ENCODE peak calls at places on chromosome 12, in seven cellular contexts. One of them, this sample, is unnamed. For H3K4me1, the result is how much of the 10 kb centered on the place peaks cover.

GRCh38 chr12:48858043-48858442 is 6.1 kb upstream of the DDX23 start:
- DNase-seq in prostate gland: no peak
- DNase-seq in psoas muscle: no peak
- DNase-seq in hepatocyte: no peak
- DNase-seq in CD8-positive, alpha-beta T cell: no peak
- DNase-seq in heart right ventricle: no peak
- DNase-seq in BE2C: no peak
- DNase-seq in this sample: no peak

GRCh38 chr12:45121224-45121623 is 70.3 kb upstream of the DBX2 start:
- DNase-seq in prostate gland: no peak
- DNase-seq in heart right ventricle: no peak
- DNase-seq in psoas muscle: no peak
- DNase-seq in CD8-positive, alpha-beta T cell: no peak
- DNase-seq in BE2C: no peak
- DNase-seq in hepatocyte: no peak
- DNase-seq in this sample: no peak

GRCh38 chr12:131187602-131188001 is 233.9 kb downstream of the ADGRD1 start:
- DNase-seq in heart right ventricle: no peak
- DNase-seq in hepatocyte: no peak
- DNase-seq in CD8-positive, alpha-beta T cell: no peak
- DNase-seq in prostate gland: no peak
- DNase-seq in BE2C: no peak
- DNase-seq in psoas muscle: no peak
- DNase-seq in this sample: no peak

GRCh38 chr12:111194703-111195051 is 174.2 kb downstream of the PHETA1 start:
- DNase-seq in prostate gland: no peak
- DNase-seq in heart right ventricle: no peak
- DNase-seq in CD8-positive, alpha-beta T cell: no peak
- DNase-seq in BE2C: no peak
- DNase-seq in hepatocyte: no peak
- DNase-seq in psoas muscle: no peak
- DNase-seq in this sample: no peak

GRCh38 chr12:89529738-89530137 is 3.9 kb upstream of the POC1B start:
- DNase-seq in psoas muscle: no peak
- DNase-seq in BE2C: no peak
- DNase-seq in heart right ventricle: no peak
- DNase-seq in prostate gland: no peak
- DNase-seq in hepatocyte: peak
- DNase-seq in CD8-positive, alpha-beta T cell: no peak
- DNase-seq in this sample: peak

GRCh38 chr12:15984097-15984800 is 73.1 kb downstream of the DERA start:
- DNase-seq in psoas muscle: no peak
- DNase-seq in prostate gland: no peak
- DNase-seq in CD8-positive, alpha-beta T cell: no peak
- DNase-seq in hepatocyte: no peak
- DNase-seq in heart right ventricle: no peak
- DNase-seq in BE2C: no peak
- DNase-seq in this sample: no peak

GRCh38 chr12:69653703-69654102 is 43.0 kb upstream of the LRRC10 start:
- DNase-seq in prostate gland: no peak
- DNase-seq in psoas muscle: no peak
- DNase-seq in CD8-positive, alpha-beta T cell: no peak
- DNase-seq in BE2C: no peak
- DNase-seq in heart right ventricle: no peak
- DNase-seq in hepatocyte: no peak
- DNase-seq in this sample: peak

GRCh38 chr12:101793401-101793800 is 37.4 kb downstream of the GNPTAB start:
- DNase-seq in prostate gland: no peak
- DNase-seq in heart right ventricle: no peak
- DNase-seq in psoas muscle: no peak
- DNase-seq in CD8-positive, alpha-beta T cell: no peak
- DNase-seq in hepatocyte: no peak
- DNase-seq in BE2C: no peak
- DNase-seq in this sample: peak

GRCh38 chr12:79380402-79380801 is 310.4 kb downstream of the PAWR start:
- DNase-seq in BE2C: no peak
- DNase-seq in psoas muscle: no peak
- DNase-seq in heart right ventricle: no peak
- DNase-seq in CD8-positive, alpha-beta T cell: no peak
- DNase-seq in prostate gland: no peak
- DNase-seq in hepatocyte: no peak
- DNase-seq in this sample: no peak

GRCh38 chr12:77402726-77403125 is 337.4 kb upstream of the E2F7 start:
- DNase-seq in hepatocyte: no peak
- DNase-seq in prostate gland: no peak
- DNase-seq in BE2C: no peak
- DNase-seq in CD8-positive, alpha-beta T cell: no peak
- DNase-seq in psoas muscle: no peak
- DNase-seq in heart right ventricle: no peak
- DNase-seq in this sample: peak

GRCh38 chr12:23564454-23564853 is 385.0 kb downstream of the SOX5 start:
- DNase-seq in prostate gland: no peak
- DNase-seq in heart right ventricle: no peak
- DNase-seq in hepatocyte: no peak
- DNase-seq in psoas muscle: no peak
- DNase-seq in BE2C: no peak
- DNase-seq in CD8-positive, alpha-beta T cell: no peak
- DNase-seq in this sample: no peak

GRCh38 chr12:131860472-131861260 is 32.5 kb downstream of the MMP17 start:
- DNase-seq in hepatocyte: peak
- DNase-seq in prostate gland: no peak
- DNase-seq in CD8-positive, alpha-beta T cell: no peak
- DNase-seq in heart right ventricle: peak
- DNase-seq in psoas muscle: peak
- DNase-seq in BE2C: peak
- DNase-seq in this sample: peak

GRCh38 chr12:80332827-80333226 is 111.2 kb upstream of the PTPRQ start:
- DNase-seq in BE2C: no peak
- DNase-seq in heart right ventricle: no peak
- DNase-seq in psoas muscle: no peak
- DNase-seq in hepatocyte: no peak
- DNase-seq in prostate gland: no peak
- DNase-seq in CD8-positive, alpha-beta T cell: no peak
- DNase-seq in this sample: no peak

GRCh38 chr12:47346251-47347019 is 266.7 kb upstream of the AMIGO2 start:
- DNase-seq in BE2C: no peak
- DNase-seq in psoas muscle: no peak
- DNase-seq in CD8-positive, alpha-beta T cell: no peak
- DNase-seq in prostate gland: no peak
- DNase-seq in heart right ventricle: no peak
- DNase-seq in hepatocyte: peak
- DNase-seq in this sample: no peak

GRCh38 chr12:43333650-43334043 is 218.4 kb downstream of the ADAMTS20 start:
- DNase-seq in prostate gland: no peak
- DNase-seq in CD8-positive, alpha-beta T cell: no peak
- DNase-seq in psoas muscle: no peak
- DNase-seq in heart right ventricle: no peak
- DNase-seq in hepatocyte: no peak
- DNase-seq in BE2C: peak
- DNase-seq in this sample: no peak

GRCh38 chr12:79424109-79424721 is 266.5 kb downstream of the PAWR start:
- DNase-seq in BE2C: no peak
- DNase-seq in hepatocyte: peak
- DNase-seq in psoas muscle: no peak
- DNase-seq in prostate gland: no peak
- DNase-seq in CD8-positive, alpha-beta T cell: no peak
- DNase-seq in heart right ventricle: no peak
- DNase-seq in this sample: peak

GRCh38 chr12:3770891-3771290 is 18.0 kb upstream of the CRACR2A start:
- DNase-seq in CD8-positive, alpha-beta T cell: no peak
- DNase-seq in prostate gland: no peak
- DNase-seq in BE2C: no peak
- DNase-seq in heart right ventricle: no peak
- DNase-seq in hepatocyte: no peak
- DNase-seq in psoas muscle: no peak
- DNase-seq in this sample: no peak

GRCh38 chr12:42213954-42214426 is 24.1 kb downstream of the YAF2 start:
- DNase-seq in hepatocyte: peak
- DNase-seq in heart right ventricle: peak
- DNase-seq in BE2C: peak
- DNase-seq in CD8-positive, alpha-beta T cell: no peak
- DNase-seq in prostate gland: peak
- DNase-seq in psoas muscle: no peak
- DNase-seq in this sample: peak

GRCh38 chr12:31508436-31509150 is 82.3 kb downstream of the DENND5B start:
- DNase-seq in heart right ventricle: no peak
- DNase-seq in CD8-positive, alpha-beta T cell: no peak
- DNase-seq in psoas muscle: no peak
- DNase-seq in BE2C: no peak
- DNase-seq in hepatocyte: no peak
- DNase-seq in prostate gland: no peak
- DNase-seq in this sample: no peak

GRCh38 chr12:71605034-71605433 is 58.6 kb downstream of the ZFC3H1 start:
- DNase-seq in CD8-positive, alpha-beta T cell: no peak
- DNase-seq in prostate gland: peak
- DNase-seq in heart right ventricle: no peak
- DNase-seq in psoas muscle: no peak
- DNase-seq in BE2C: no peak
- DNase-seq in hepatocyte: no peak
- DNase-seq in this sample: no peak

GRCh38 chr12:21774358-21775129 is at the start of gene KCNJ8:
- DNase-seq in prostate gland: peak
- DNase-seq in psoas muscle: peak
- DNase-seq in CD8-positive, alpha-beta T cell: no peak
- DNase-seq in hepatocyte: peak
- DNase-seq in BE2C: peak
- DNase-seq in heart right ventricle: peak
- DNase-seq in this sample: peak

GRCh38 chr12:12628013-12628412 is 16.3 kb downstream of the CREBL2 start:
- DNase-seq in prostate gland: no peak
- DNase-seq in heart right ventricle: no peak
- DNase-seq in hepatocyte: no peak
- DNase-seq in BE2C: no peak
- DNase-seq in CD8-positive, alpha-beta T cell: no peak
- DNase-seq in psoas muscle: no peak
- DNase-seq in this sample: peak

GRCh38 chr12:12181516-12181915 is 85.3 kb downstream of the LRP6 start:
- DNase-seq in BE2C: no peak
- DNase-seq in heart right ventricle: no peak
- DNase-seq in CD8-positive, alpha-beta T cell: no peak
- DNase-seq in psoas muscle: no peak
- DNase-seq in hepatocyte: no peak
- DNase-seq in prostate gland: no peak
- DNase-seq in this sample: no peak

GRCh38 chr12:74401966-74402365 is 135.7 kb upstream of the ATXN7L3B start:
- DNase-seq in BE2C: no peak
- DNase-seq in CD8-positive, alpha-beta T cell: no peak
- DNase-seq in psoas muscle: no peak
- DNase-seq in hepatocyte: no peak
- DNase-seq in heart right ventricle: no peak
- DNase-seq in prostate gland: no peak
- DNase-seq in this sample: no peak

GRCh38 chr12:116525418-116526001 is 33.7 kb upstream of the MAP1LC3B2 start:
- DNase-seq in hepatocyte: peak
- DNase-seq in BE2C: no peak
- DNase-seq in CD8-positive, alpha-beta T cell: no peak
- DNase-seq in prostate gland: peak
- DNase-seq in heart right ventricle: peak
- DNase-seq in psoas muscle: peak
- DNase-seq in this sample: peak

GRCh38 chr12:56150563-56150962 is 1.8 kb upstream of the MYL6B start:
- DNase-seq in heart right ventricle: no peak
- DNase-seq in hepatocyte: no peak
- DNase-seq in psoas muscle: no peak
- DNase-seq in BE2C: no peak
- DNase-seq in CD8-positive, alpha-beta T cell: no peak
- DNase-seq in prostate gland: no peak
- DNase-seq in this sample: peak

GRCh38 chr12:56153291-56154065 is 1.1 kb downstream of the MYL6B start:
- DNase-seq in CD8-positive, alpha-beta T cell: no peak
- DNase-seq in psoas muscle: no peak
- DNase-seq in hepatocyte: no peak
- DNase-seq in heart right ventricle: no peak
- DNase-seq in BE2C: no peak
- DNase-seq in prostate gland: no peak
- DNase-seq in this sample: no peak

GRCh38 chr12:56152756-56153137 is 360 bp downstream of the MYL6B start:
- DNase-seq in heart right ventricle: no peak
- DNase-seq in psoas muscle: no peak
- DNase-seq in hepatocyte: no peak
- DNase-seq in prostate gland: no peak
- DNase-seq in BE2C: no peak
- DNase-seq in CD8-positive, alpha-beta T cell: no peak
- DNase-seq in this sample: peak

GRCh38 chr12:56152132-56152755 is at the start of gene MYL6B:
- DNase-seq in heart right ventricle: peak
- DNase-seq in psoas muscle: peak
- DNase-seq in prostate gland: peak
- DNase-seq in hepatocyte: peak
- DNase-seq in BE2C: peak
- DNase-seq in CD8-positive, alpha-beta T cell: peak
- DNase-seq in this sample: peak

GRCh38 chr12:56151672-56152131 is 685 bp upstream of the MYL6B start:
- DNase-seq in hepatocyte: peak
- DNase-seq in CD8-positive, alpha-beta T cell: peak
- DNase-seq in psoas muscle: peak
- DNase-seq in prostate gland: peak
- DNase-seq in BE2C: peak
- DNase-seq in heart right ventricle: no peak
- DNase-seq in this sample: peak
- TF ChIP-seq CTCF in hepatocyte: peak
- TF ChIP-seq CTCF in CD8-positive, alpha-beta T cell: peak
- TF ChIP-seq CTCF in psoas muscle: peak
- TF ChIP-seq CTCF in prostate gland: no peak
- TF ChIP-seq CTCF in BE2C: peak
- TF ChIP-seq CTCF in heart right ventricle: no peak
- TF ChIP-seq CTCF in this sample: peak

GRCh38 chr12:84561362-84561761 is 351.2 kb downstream of the SLC6A15 start:
- DNase-seq in heart right ventricle: no peak
- DNase-seq in BE2C: no peak
- DNase-seq in hepatocyte: no peak
- DNase-seq in prostate gland: no peak
- DNase-seq in CD8-positive, alpha-beta T cell: no peak
- DNase-seq in psoas muscle: no peak
- DNase-seq in this sample: no peak
- H3K4me1 ChIP-seq in heart right ventricle: under half
- H3K4me1 ChIP-seq in BE2C: under half
- H3K4me1 ChIP-seq in hepatocyte: under half
- H3K4me1 ChIP-seq in prostate gland: under half
- H3K4me1 ChIP-seq in CD8-positive, alpha-beta T cell: under half
- H3K4me1 ChIP-seq in psoas muscle: under half
- H3K4me1 ChIP-seq in this sample: under half

DNA sequence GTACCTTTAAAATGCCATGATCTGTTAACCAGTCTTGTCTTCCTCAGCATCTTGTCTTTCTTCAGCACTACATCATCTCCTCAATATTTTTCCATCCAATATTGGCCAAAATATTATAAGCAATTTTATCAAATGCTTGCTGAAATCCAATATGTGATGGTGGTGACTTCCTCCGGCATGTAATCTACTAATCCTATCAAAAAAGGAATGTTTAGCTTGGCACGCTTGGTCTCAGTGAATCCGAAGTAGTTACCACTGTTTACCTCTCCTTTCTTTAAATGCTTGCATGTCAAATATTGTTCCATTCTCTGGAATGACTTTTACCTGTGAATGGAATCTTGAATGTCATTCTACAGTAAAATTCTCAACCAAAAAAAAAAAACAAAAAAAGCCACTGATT is 72.3 kb upstream of the EEA1 start:
- DNase-seq in heart right ventricle: no peak
- DNase-seq in BE2C: no peak
- DNase-seq in prostate gland: no peak
- DNase-seq in hepatocyte: no peak
- DNase-seq in CD8-positive, alpha-beta T cell: no peak
- DNase-seq in psoas muscle: no peak
- DNase-seq in this sample: no peak
- TF ChIP-seq CTCF in heart right ventricle: no peak
- TF ChIP-seq CTCF in BE2C: no peak
- TF ChIP-seq CTCF in prostate gland: no peak
- TF ChIP-seq CTCF in hepatocyte: no peak
- TF ChIP-seq CTCF in CD8-positive, alpha-beta T cell: no peak
- TF ChIP-seq CTCF in psoas muscle: no peak
- TF ChIP-seq CTCF in this sample: no peak

GRCh38 chr12:57744194-57744776 is 554 bp upstream of the TSPAN31 start:
- DNase-seq in psoas muscle: peak
- DNase-seq in hepatocyte: no peak
- DNase-seq in CD8-positive, alpha-beta T cell: peak
- DNase-seq in BE2C: peak
- DNase-seq in heart right ventricle: peak
- DNase-seq in prostate gland: peak
- DNase-seq in this sample: no peak
- H3K4me1 ChIP-seq in psoas muscle: under half
- H3K4me1 ChIP-seq in hepatocyte: under half
- H3K4me1 ChIP-seq in CD8-positive, alpha-beta T cell: under half
- H3K4me1 ChIP-seq in BE2C: under half
- H3K4me1 ChIP-seq in heart right ventricle: under half
- H3K4me1 ChIP-seq in prostate gland: under half
- H3K4me1 ChIP-seq in this sample: under half